ENCODE peak calls at places on chromosomes 1 and 21, in nine cellular contexts. C, B, S, X, Q, J, P, A and D are unnamed samples.

GRCh38 chr1:168767885-168768584 is 39.0 kb upstream of the DPT start:
- DNase-seq in S (no peak), Q (no peak), X (no peak), B (peak; percentile 76), J (no peak), C (no peak), P (peak; percentile 50), A (no peak), D (no peak)

GRCh38 chr1:38046333-38046883 is at the start of gene POU3F1:
- DNase-seq in S (no peak), X (no peak), J (no peak), Q (no peak), B (no peak), A (peak; percentile 11), P (no peak), C (no peak), D (no peak)

GRCh38 chr1:227951624-227952373 is 4.1 kb upstream of the WNT9A start:
- DNase-seq in J (no peak), X (no peak), Q (no peak), B (no peak), A (no peak), C (no peak), S (no peak), P (no peak), D (no peak)

GRCh38 chr1:62832276-62832675 is 48.3 kb downstream of the ATG4C start:
- DNase-seq in Q (no peak), P (no peak), A (no peak), C (no peak), S (no peak), B (no peak), X (no peak), J (no peak), D (no peak)

GRCh38 chr1:204409878-204410763 is 1.5 kb downstream of the PPP1R15B start:
- DNase-seq in X (no peak), J (no peak), B (no peak), P (no peak), S (no peak), A (no peak), Q (no peak), C (no peak), D (no peak)

GRCh38 chr21:32977216-32977615 is 48.5 kb upstream of the OLIG2 start:
- DNase-seq in A (no peak), C (no peak), P (no peak), Q (no peak), X (no peak), J (no peak), S (no peak), B (no peak), D (no peak)

GRCh38 chr1:61607448-61607847 is 117.5 kb downstream of the TM2D1 start:
- DNase-seq in Q (no peak), J (no peak), B (no peak), S (no peak), P (no peak), A (no peak), X (no peak), C (no peak), D (no peak)

GRCh38 chr1:221753828-221754188 is 11.9 kb upstream of the DUSP10 start:
- DNase-seq in Q (no peak), A (no peak), J (no peak), C (no peak), P (no peak), B (no peak), S (no peak), X (no peak), D (no peak)

GRCh38 chr1:186950547-186950946 is 121.8 kb downstream of the PLA2G4A start:
- DNase-seq in X (no peak), J (no peak), Q (no peak), C (no peak), S (no peak), B (peak; percentile 25), A (no peak), P (no peak), D (no peak)

GRCh38 chr1:180524915-180525695 is 22.7 kb upstream of the ACBD6 start:
- DNase-seq in B (no peak), S (no peak), X (no peak), Q (no peak), C (no peak), P (no peak), A (no peak), J (no peak), D (no peak)

GRCh38 chr1:208475951-208476824 is 232.0 kb upstream of the PLXNA2 start:
- DNase-seq in B (peak; percentile 9), Q (no peak), A (no peak), C (no peak), J (no peak), S (no peak), P (peak; percentile 60), X (no peak), D (no peak)

GRCh38 chr1:203135636-203136305 is 8.2 kb downstream of the ADORA1 start:
- DNase-seq in A (no peak), B (no peak), C (no peak), X (peak; percentile 35), S (no peak), P (no peak), J (no peak), Q (no peak), D (no peak)

GRCh38 chr1:1672181-1672965 is 13.6 kb upstream of the CDK11B start:
- DNase-seq in A (no peak), C (no peak), P (no peak), X (no peak), B (no peak), J (no peak), S (no peak), Q (no peak), D (no peak)

GRCh38 chr1:75373542-75374159 is 237.3 kb downstream of the SLC44A5 start:
- DNase-seq in Q (no peak), S (no peak), A (no peak), J (no peak), C (no peak), B (no peak), X (no peak), P (no peak), D (no peak)

GRCh38 chr1:211830330-211831142 is at the start of gene LPGAT1:
- DNase-seq in S (peak; percentile 44), A (peak; percentile 84), J (peak; percentile 63), Q (peak; percentile 40), B (peak; percentile 74), P (peak; percentile 72), C (peak; percentile 42), X (peak; percentile 44), D (peak; percentile 74)

GRCh38 chr1:20325407-20325737 is 34.7 kb downstream of the VWA5B1 start:
- DNase-seq in B (no peak), A (no peak), C (no peak), Q (no peak), X (no peak), P (no peak), S (no peak), J (no peak), D (no peak)

GRCh38 chr1:229147086-229147485 is 123.8 kb upstream of the RAB4A start:
- DNase-seq in S (no peak), Q (no peak), X (no peak), A (no peak), J (no peak), B (peak; percentile 33), C (no peak), P (no peak), D (peak; percentile 22)

GRCh38 chr1:35215346-35215745 is 22.4 kb upstream of the SFPQ start:
- DNase-seq in A (no peak), S (no peak), Q (no peak), X (no peak), J (no peak), C (no peak), B (no peak), P (no peak), D (no peak)

GRCh38 chr1:192477630-192478029 is 97.9 kb upstream of the RGS1 start:
- DNase-seq in Q (no peak), X (no peak), C (no peak), S (peak; percentile 14), P (no peak), B (peak; percentile 70), A (peak; percentile 38), J (no peak), D (no peak)